ENCODE peak calls at places on chromosomes 5 and 9, in five cellular contexts. One of them, this sample, is unnamed.

GRCh38 chr5:1127991-1128785 is 16.3 kb upstream of the SLC12A7 start:
- DNase-seq in activated CD4-positive, alpha-beta T cell treated with anti-CD3 and anti-CD28 coated beads, Interleukin-2, amount 50 U/mL, for 1 hour: no peak
- DNase-seq in cerebellar cortex: no peak
- DNase-seq in fibroblast of villous mesenchyme: peak
- DNase-seq in uterus: no peak
- DNase-seq in this sample: no peak

GRCh38 chr9:92954078-92954861 is 6.9 kb downstream of the FGD3 start:
- DNase-seq in fibroblast of villous mesenchyme: no peak
- DNase-seq in activated CD4-positive, alpha-beta T cell treated with anti-CD3 and anti-CD28 coated beads, Interleukin-2, amount 50 U/mL, for 1 hour: peak
- DNase-seq in cerebellar cortex: no peak
- DNase-seq in uterus: peak
- DNase-seq in this sample: no peak

GRCh38 chr9:6896562-6896961 is 138.8 kb downstream of the KDM4C start:
- DNase-seq in fibroblast of villous mesenchyme: no peak
- DNase-seq in uterus: no peak
- DNase-seq in activated CD4-positive, alpha-beta T cell treated with anti-CD3 and anti-CD28 coated beads, Interleukin-2, amount 50 U/mL, for 1 hour: no peak
- DNase-seq in cerebellar cortex: no peak
- DNase-seq in this sample: no peak

GRCh38 chr5:14208071-14209021 is 65.2 kb downstream of the TRIO start:
- DNase-seq in fibroblast of villous mesenchyme: peak
- DNase-seq in cerebellar cortex: no peak
- DNase-seq in activated CD4-positive, alpha-beta T cell treated with anti-CD3 and anti-CD28 coated beads, Interleukin-2, amount 50 U/mL, for 1 hour: no peak
- DNase-seq in uterus: no peak
- DNase-seq in this sample: no peak

GRCh38 chr5:93359296-93359957 is 221.6 kb downstream of the NR2F1-AS1 start:
- DNase-seq in activated CD4-positive, alpha-beta T cell treated with anti-CD3 and anti-CD28 coated beads, Interleukin-2, amount 50 U/mL, for 1 hour: no peak
- DNase-seq in fibroblast of villous mesenchyme: peak
- DNase-seq in uterus: no peak
- DNase-seq in cerebellar cortex: no peak
- DNase-seq in this sample: no peak

GRCh38 chr5:60487885-60488425 is 212.0 kb downstream of the DEPDC1B start:
- DNase-seq in fibroblast of villous mesenchyme: no peak
- DNase-seq in activated CD4-positive, alpha-beta T cell treated with anti-CD3 and anti-CD28 coated beads, Interleukin-2, amount 50 U/mL, for 1 hour: no peak
- DNase-seq in uterus: no peak
- DNase-seq in cerebellar cortex: no peak
- DNase-seq in this sample: no peak

GRCh38 chr5:157051604-157052245 is 7.2 kb downstream of the HAVCR1 start:
- DNase-seq in activated CD4-positive, alpha-beta T cell treated with anti-CD3 and anti-CD28 coated beads, Interleukin-2, amount 50 U/mL, for 1 hour: no peak
- DNase-seq in cerebellar cortex: no peak
- DNase-seq in fibroblast of villous mesenchyme: no peak
- DNase-seq in uterus: no peak
- DNase-seq in this sample: no peak

GRCh38 chr9:134306583-134307222 is 19.6 kb upstream of the RXRA start:
- DNase-seq in uterus: no peak
- DNase-seq in activated CD4-positive, alpha-beta T cell treated with anti-CD3 and anti-CD28 coated beads, Interleukin-2, amount 50 U/mL, for 1 hour: no peak
- DNase-seq in fibroblast of villous mesenchyme: no peak
- DNase-seq in cerebellar cortex: no peak
- DNase-seq in this sample: no peak

GRCh38 chr9:23153058-23153457 is 673.0 kb downstream of the ELAVL2 start:
- DNase-seq in uterus: no peak
- DNase-seq in fibroblast of villous mesenchyme: no peak
- DNase-seq in activated CD4-positive, alpha-beta T cell treated with anti-CD3 and anti-CD28 coated beads, Interleukin-2, amount 50 U/mL, for 1 hour: no peak
- DNase-seq in cerebellar cortex: no peak
- DNase-seq in this sample: no peak

This sample was measured in NCI-H2227 treated with DMSO at 0.1 percent for 48 hours.